ENCODE peak calls at places on chromosomes 5 and 9, in seven cellular contexts. P is fibroblast of pulmonary artery, X is adrenal gland, D is lower lobe of right lung, U is gastrocnemius medialis, G is cardiac fibroblast, L is kidney. Z is an unnamed sample.

GRCh38 chr5:141815051-141815795 is 63.0 kb downstream of the PCDH1 start:
- DNase-seq in L (no peak), U (no peak), P (no peak), G (no peak), D (no peak), X (no peak), Z (no peak)

GRCh38 chr5:112270299-112271293 is 148.5 kb downstream of the EPB41L4A start:
- DNase-seq in D (no peak), G (peak), P (no peak), X (no peak), L (no peak), U (no peak), Z (no peak)

GRCh38 chr9:107809859-107810492 is 320.4 kb upstream of the KLF4 start:
- DNase-seq in G (peak), L (no peak), U (no peak), X (no peak), D (no peak), P (peak), Z (no peak)

GRCh38 chr9:133991964-133992779 is at the start of gene VAV2:
- DNase-seq in L (peak), X (peak), D (peak), P (peak), G (peak), U (no peak), Z (peak)

GRCh38 chr9:82988488-82988887 is 74.5 kb downstream of the RASEF start:
- DNase-seq in L (no peak), P (no peak), X (no peak), U (no peak), D (no peak), G (no peak), Z (no peak)

GRCh38 chr5:166166071-166166470 is 2125.4 kb upstream of the WWC1 start:
- DNase-seq in L (no peak), U (no peak), D (no peak), X (no peak), P (no peak), G (no peak), Z (no peak)

GRCh38 chr9:97895695-97896332 is 26.5 kb downstream of the TRMO start:
- DNase-seq in X (no peak), G (peak), U (no peak), P (no peak), L (no peak), D (no peak), Z (no peak)

GRCh38 chr9:32603914-32604852 is 31.2 kb upstream of the NDUFB6 start:
- DNase-seq in P (no peak), L (no peak), X (no peak), D (no peak), G (peak), U (no peak), Z (no peak)

GRCh38 chr5:118551031-118551430 is 437.3 kb downstream of the DTWD2 start:
- DNase-seq in X (no peak), P (no peak), G (no peak), D (no peak), U (no peak), L (no peak), Z (no peak)

DNA sequence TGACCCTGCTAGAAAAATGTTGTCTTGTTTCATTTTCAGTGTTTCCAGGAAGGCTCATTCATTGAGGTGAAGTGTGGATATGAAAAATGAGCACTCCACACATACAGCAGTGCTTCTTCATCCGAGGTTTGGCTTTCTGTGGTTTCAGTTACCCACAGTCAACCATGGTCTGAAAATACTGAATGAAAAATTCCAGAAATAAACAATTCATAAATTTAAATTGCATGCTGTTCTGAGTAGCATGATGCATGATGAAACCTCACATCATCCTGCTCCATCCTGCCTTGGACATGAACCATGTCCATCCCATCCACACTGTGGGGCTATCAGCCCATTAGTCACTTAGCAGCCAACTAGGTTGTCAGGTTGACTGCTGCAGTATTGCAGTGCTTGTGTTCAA is 10.4 kb upstream of the SLC45A2 start:
- DNase-seq in G (peak), U (no peak), D (no peak), X (no peak), L (no peak), P (peak), Z (no peak)
- TF ChIP-seq CTCF in G (no peak), U (no peak), D (no peak), X (no peak), L (peak), P (no peak), Z (no peak)

DNA sequence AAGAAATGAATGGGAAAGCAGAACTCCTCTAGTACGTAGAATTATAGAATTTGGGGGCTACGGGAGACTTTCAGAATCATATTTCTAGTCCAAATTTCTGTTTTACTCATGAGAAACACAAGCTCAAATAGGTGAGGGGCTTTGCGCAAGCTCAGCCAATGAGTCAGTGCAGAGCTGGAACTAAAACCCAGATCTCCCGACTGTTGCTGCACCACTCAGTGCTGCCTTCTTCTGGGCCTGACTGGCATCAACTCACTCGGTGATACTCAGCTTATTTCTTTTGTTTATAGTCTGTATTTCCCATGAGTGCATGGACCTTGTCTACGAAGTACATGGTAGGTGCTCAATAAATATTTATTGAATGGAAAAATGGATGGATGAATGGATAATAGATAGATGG is 280.2 kb downstream of the CDK5RAP2 start:
- DNase-seq in P (no peak), U (no peak), L (no peak), X (no peak), G (no peak), D (no peak), Z (no peak)
- TF ChIP-seq CTCF in P (no peak), U (no peak), L (no peak), X (no peak), G (peak), D (no peak), Z (no peak)

GRCh38 chr9:80664327-80665210 is 1024.8 kb downstream of the TLE1 start:
- DNase-seq in U (no peak), L (no peak), G (peak), X (no peak), P (peak), D (no peak), Z (no peak)
- TF ChIP-seq CTCF in U (no peak), L (no peak), G (peak), X (no peak), P (peak), D (no peak), Z (no peak)

DNA sequence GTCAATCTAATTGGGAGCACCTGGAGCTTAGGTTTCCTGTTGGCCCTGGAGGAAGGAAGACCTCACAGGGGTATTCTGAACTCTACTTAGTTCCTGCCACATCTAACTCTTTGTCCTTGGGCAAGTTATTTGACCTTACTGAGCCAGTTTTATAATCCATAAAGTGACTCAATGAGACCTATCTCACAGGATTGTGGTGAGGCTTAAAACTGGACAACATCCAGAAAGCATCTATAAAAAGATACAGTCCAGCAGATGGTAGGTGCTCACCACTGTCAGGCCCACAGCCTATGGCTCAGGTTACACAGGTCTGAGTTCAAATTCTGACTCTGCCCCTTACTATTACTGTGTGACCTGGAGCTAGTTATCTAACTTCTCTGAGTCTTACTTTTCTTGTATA is 23.3 kb downstream of the KCNV2 start:
- DNase-seq in X (no peak), G (peak), L (no peak), P (no peak), U (no peak), D (no peak), Z (no peak)
- TF ChIP-seq CTCF in X (no peak), G (no peak), L (no peak), P (no peak), U (no peak), D (no peak), Z (no peak)

GRCh38 chr9:127698985-127699670 is 7.7 kb upstream of the CFAP157 start:
- DNase-seq in X (peak), U (peak), D (peak), P (peak), L (peak), G (peak), Z (peak)
- TF ChIP-seq CTCF in X (peak), U (peak), D (peak), P (no peak), L (peak), G (no peak), Z (no peak)

DNA sequence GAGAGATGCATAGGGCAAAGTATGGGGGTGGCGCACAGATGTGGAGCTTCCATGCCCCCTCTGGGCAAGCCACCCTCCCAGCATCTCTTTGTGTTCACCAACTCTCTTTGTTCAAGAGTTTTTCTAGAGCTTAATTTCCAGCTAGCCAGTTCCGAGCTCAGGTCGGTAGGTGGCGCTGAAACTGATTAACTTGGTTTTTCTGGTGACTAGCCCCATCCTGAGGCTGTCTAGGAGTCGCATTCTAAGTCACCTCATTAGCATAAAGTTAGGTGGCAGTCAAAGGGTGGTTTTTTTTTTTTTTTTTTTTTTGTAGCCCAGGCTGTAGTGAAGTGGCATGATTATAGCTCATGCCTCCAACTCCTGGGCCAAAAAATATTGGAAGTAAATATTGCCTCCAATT is 476.4 kb downstream of the KDM4C start:
- DNase-seq in D (no peak), L (no peak), G (peak), U (no peak), X (peak), P (peak), Z (peak)
- TF ChIP-seq CTCF in D (peak), L (no peak), G (peak), U (no peak), X (no peak), P (peak), Z (peak)

DNA sequence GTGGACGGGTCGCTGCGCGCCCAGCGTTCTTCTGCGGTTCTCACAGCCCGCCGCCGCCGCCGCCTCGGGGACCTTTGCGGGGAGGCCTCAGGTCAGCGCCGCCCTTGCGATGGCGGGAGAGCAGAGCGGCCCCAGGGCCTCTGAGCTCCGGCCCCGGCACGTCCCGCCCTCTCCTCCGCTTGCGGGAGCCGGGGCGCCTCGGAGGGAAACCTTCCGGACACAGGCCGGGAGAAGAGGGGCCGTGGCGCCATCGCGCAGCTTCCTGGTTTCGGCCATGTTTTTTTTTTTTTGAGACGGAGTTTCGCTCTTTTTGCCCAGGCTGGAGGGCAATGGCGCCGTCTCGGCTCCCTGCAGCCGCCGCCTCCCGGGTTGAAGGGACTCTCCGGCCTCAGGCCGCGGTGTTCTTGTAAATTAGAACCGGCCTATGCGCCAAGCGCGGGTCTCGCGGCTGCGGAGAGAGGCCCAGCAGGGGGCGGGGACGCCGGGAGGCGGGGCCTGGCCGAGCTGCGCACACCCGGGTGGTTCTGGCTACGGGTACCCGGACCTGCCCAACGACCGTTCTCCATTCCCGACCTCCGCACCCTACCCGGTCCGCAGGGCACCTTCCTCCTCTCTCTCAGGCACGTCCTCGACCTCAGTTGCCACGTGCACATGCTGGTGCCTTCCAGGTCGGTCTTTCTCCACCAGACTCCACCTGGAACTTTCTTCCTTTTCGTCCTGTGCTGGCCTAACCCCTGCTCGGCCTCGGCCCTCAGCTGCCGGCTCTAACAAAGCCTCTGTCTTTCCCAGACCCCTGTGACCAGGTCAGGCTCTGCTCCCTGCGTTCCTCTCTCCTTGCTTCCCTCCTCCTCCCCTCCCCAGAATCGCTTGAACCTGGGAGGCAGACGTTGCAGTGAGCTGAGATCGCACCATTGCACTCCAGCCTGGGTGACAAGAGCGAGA is 28.8 kb upstream of the MGAT1 start:
- DNase-seq in P (peak), D (peak), G (peak), L (peak), X (peak), U (peak), Z (peak)
- TF ChIP-seq CTCF in P (no peak), D (peak), G (no peak), L (no peak), X (peak), U (peak), Z (peak)

GRCh38 chr5:9519537-9519936 is 26.3 kb downstream of the SEMA5A start:
- DNase-seq in P (peak), G (no peak), X (no peak), D (no peak), U (peak), L (peak), Z (no peak)

GRCh38 chr5:9529513-9529912 is 16.4 kb downstream of the SEMA5A start:
- DNase-seq in X (no peak), G (no peak), L (no peak), D (no peak), P (no peak), U (no peak), Z (no peak)

GRCh38 chr5:9529041-9529480 is 16.8 kb downstream of the SEMA5A start:
- DNase-seq in P (no peak), U (peak), G (no peak), X (no peak), D (no peak), L (no peak), Z (no peak)

GRCh38 chr5:9523090-9523813 is 22.6 kb downstream of the SEMA5A start:
- DNase-seq in L (no peak), G (peak), D (no peak), P (peak), U (no peak), X (no peak), Z (no peak)

DNA sequence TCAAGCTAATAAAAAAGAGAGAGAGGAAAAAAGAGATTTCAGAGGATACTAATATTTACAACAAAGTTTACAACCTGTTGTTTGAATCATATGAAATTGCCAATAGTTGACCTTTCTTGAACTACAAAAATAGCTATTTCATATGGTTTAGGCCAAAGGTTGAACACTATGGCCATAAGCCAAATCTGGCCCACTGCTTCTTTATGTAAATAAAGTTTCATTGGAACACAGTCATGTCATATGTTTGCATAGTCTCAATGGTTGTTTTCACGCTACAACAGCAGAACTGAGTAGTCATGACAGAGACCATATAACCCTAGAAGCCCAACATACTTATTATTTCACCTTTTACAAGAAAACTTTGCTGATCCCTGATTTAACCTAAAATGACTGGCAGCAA is 20.9 kb downstream of the SEMA5A start:
- DNase-seq in U (no peak), G (no peak), X (no peak), L (no peak), D (no peak), P (no peak), Z (no peak)
- TF ChIP-seq CTCF in U (no peak), G (no peak), X (no peak), L (no peak), D (no peak), P (no peak), Z (no peak)

GRCh38 chr5:1208743-1209551 is 7.6 kb downstream of the SLC6A19 start:
- DNase-seq in X (no peak), L (peak), G (peak), U (no peak), P (peak), D (peak), Z (no peak)
- TF ChIP-seq CTCF in X (peak), L (peak), G (peak), U (no peak), P (peak), D (peak), Z (peak)

Z was measured in GM10248.